ENCODE peak calls at places on chromosomes 13 and 19, in eight cellular contexts. A is SK-N-SH, G is GM12878, W is adipocyte, E is fibroblast of lung, Q is astrocyte, T is mammary epithelial cell, O is MM.1S. J is an unnamed sample.

GRCh38 chr13:72959643-72960042 is 99.2 kb upstream of the KLF5 start:
- DNase-seq in A (no peak), G (no peak), W (peak; percentile 44), E (peak; percentile 8), Q (peak; percentile 36), T (peak; percentile 70), O (no peak), J (no peak)

GRCh38 chr13:20197361-20197834 is 4.7 kb upstream of the GJB2 start:
- DNase-seq in A (peak; percentile 59), G (no peak), W (peak; percentile 58), E (peak; percentile 67), Q (peak; percentile 36), T (peak; percentile 67), O (peak; percentile 42), J (no peak)

GRCh38 chr19:7265963-7266362 is 28.3 kb downstream of the INSR start:
- DNase-seq in A (no peak), G (no peak), W (no peak), E (no peak), Q (no peak), T (no peak), O (no peak), J (no peak)

GRCh38 chr13:31477961-31478360 is 261.4 kb upstream of the RXFP2 start:
- DNase-seq in A (no peak), G (no peak), W (peak; percentile 53), E (peak; percentile 31), Q (peak; percentile 69), T (no peak), O (no peak), J (no peak)

GRCh38 chr19:44648536-44649370 is 5.0 kb downstream of the PVR start:
- DNase-seq in A (no peak), G (no peak), W (peak; percentile 88), E (peak; percentile 82), Q (peak; percentile 33), T (peak; percentile 77), O (no peak), J (no peak)

GRCh38 chr13:61485128-61485765 is 69.6 kb upstream of the PCDH20 start:
- DNase-seq in A (no peak), G (no peak), W (no peak), E (no peak), Q (no peak), T (no peak), O (peak; percentile 6), J (no peak)

GRCh38 chr13:20498129-20498528 is 27.5 kb downstream of the CRYL1 start:
- DNase-seq in A (no peak), G (no peak), W (no peak), E (no peak), Q (no peak), T (no peak), O (no peak), J (no peak)

GRCh38 chr19:18397242-18398202 is at the start of gene LRRC25:
- DNase-seq in A (peak; percentile 63), G (no peak), W (no peak), E (no peak), Q (no peak), T (no peak), O (no peak), J (peak; percentile 83)

GRCh38 chr13:36998624-36999041 is 507 bp downstream of the ALG5 start:
- DNase-seq in A (peak; percentile 57), G (no peak), W (peak; percentile 49), E (no peak), Q (no peak), T (peak; percentile 5), O (peak; percentile 7), J (peak; percentile 69)

GRCh38 chr13:36997716-36998427 is 1.3 kb downstream of the ALG5 start:
- DNase-seq in A (no peak), G (no peak), W (peak; percentile 61), E (no peak), Q (no peak), T (peak; percentile 1), O (no peak), J (no peak)

GRCh38 chr13:36999054-36999927 is at the start of gene ALG5:
- DNase-seq in A (peak; percentile 93), G (peak; percentile 44), W (peak; percentile 97), E (peak; percentile 86), Q (peak; percentile 75), T (peak; percentile 83), O (peak; percentile 79), J (peak; percentile 96)

GRCh38 chr13:37001921-37002250 is 1.3 kb downstream of the EXOSC8 start:
- DNase-seq in A (no peak), G (no peak), W (peak; percentile 9), E (no peak), Q (no peak), T (no peak), O (no peak), J (no peak)
- H3K4me3 ChIP-seq in A (peak overlapping the region; percentile 96), G (peak overlapping the region; percentile 82), W (peak overlapping the region; percentile 99), E (peak overlapping the region; percentile 67), Q (peak overlapping the region; percentile 92), T (peak overlapping the region; percentile 76), O (peak overlapping the region; percentile 79), J (peak overlapping the region; percentile 92)

GRCh38 chr13:48398450-48399095 is 14.3 kb downstream of the LPAR6 start:
- DNase-seq in A (no peak), G (no peak), W (no peak), E (no peak), Q (no peak), T (peak; percentile 23), O (no peak), J (no peak)

GRCh38 chr13:48402325-48402962 is 10.5 kb downstream of the LPAR6 start:
- DNase-seq in A (no peak), G (peak; percentile 30), W (no peak), E (no peak), Q (no peak), T (peak; percentile 17), O (no peak), J (no peak)

GRCh38 chr13:48400820-48401219 is 12.1 kb downstream of the LPAR6 start:
- DNase-seq in A (no peak), G (peak; percentile 25), W (peak; percentile 91), E (peak; percentile 69), Q (peak; percentile 71), T (peak; percentile 91), O (peak; percentile 12), J (no peak)

GRCh38 chr13:48401480-48401879 is 11.4 kb downstream of the LPAR6 start:
- DNase-seq in A (no peak), G (no peak), W (peak; percentile 59), E (no peak), Q (no peak), T (no peak), O (peak; percentile 18), J (no peak)

DNA sequence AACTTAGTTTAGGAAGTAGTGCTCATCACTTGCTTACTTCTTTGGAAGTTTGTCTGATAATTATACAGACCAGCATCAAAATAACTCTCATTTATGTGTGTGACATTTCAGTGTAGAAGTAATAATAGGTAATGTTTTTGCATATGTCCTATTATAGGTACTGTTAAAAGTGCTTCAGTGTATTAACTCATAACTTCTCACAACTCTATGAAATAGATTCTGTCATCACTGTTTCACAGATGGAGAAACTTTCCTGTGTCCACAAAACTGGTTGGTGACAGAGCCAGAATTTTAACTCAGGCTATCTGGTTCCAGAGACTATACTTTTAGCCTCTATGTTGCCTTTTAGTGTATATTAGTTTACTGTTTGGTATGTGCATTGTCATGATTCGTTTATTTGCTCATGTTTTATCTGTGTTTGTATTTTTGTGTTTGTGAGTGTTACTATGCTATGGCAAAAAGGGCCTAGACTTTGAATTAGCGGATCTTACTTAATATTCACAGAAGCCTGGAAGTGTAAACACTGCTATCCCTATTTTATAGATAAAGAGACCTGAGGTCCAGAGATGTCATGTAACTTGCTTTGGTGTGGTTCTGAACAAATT is 12.7 kb downstream of the LPAR6 start:
- DNase-seq in A (no peak), G (no peak), W (peak; percentile 51), E (no peak), Q (no peak), T (peak; percentile 13), O (no peak), J (no peak)
- H3K9ac ChIP-seq in A (no peak overlapping the region), G (no peak overlapping the region), W (peak overlapping the region; percentile 62), E (no peak overlapping the region), Q (peak overlapping the region; percentile 7), T (peak overlapping the region; percentile 11), O (no peak overlapping the region), J (no peak overlapping the region)

GRCh38 chr19:12778020-12778904 is 2.9 kb upstream of the HOOK2 start:
- DNase-seq in A (peak; percentile 76), G (no peak), W (peak; percentile 85), E (peak; percentile 78), Q (peak; percentile 72), T (peak; percentile 79), O (peak; percentile 27), J (peak; percentile 84)

GRCh38 chr19:12782174-12782423 is 6.7 kb upstream of the HOOK2 start:
- DNase-seq in A (no peak), G (no peak), W (no peak), E (no peak), Q (no peak), T (no peak), O (no peak), J (peak; percentile 52)

GRCh38 chr19:12779162-12779993 is 4.0 kb upstream of the HOOK2 start:
- DNase-seq in A (peak; percentile 76), G (no peak), W (peak; percentile 87), E (peak; percentile 93), Q (peak; percentile 77), T (peak; percentile 32), O (no peak), J (peak; percentile 75)

GRCh38 chr19:12777217-12778019 is 2.1 kb upstream of the HOOK2 start:
- DNase-seq in A (peak; percentile 89), G (no peak), W (peak; percentile 95), E (peak; percentile 81), Q (no peak), T (peak; percentile 63), O (peak; percentile 72), J (peak; percentile 94)

DNA sequence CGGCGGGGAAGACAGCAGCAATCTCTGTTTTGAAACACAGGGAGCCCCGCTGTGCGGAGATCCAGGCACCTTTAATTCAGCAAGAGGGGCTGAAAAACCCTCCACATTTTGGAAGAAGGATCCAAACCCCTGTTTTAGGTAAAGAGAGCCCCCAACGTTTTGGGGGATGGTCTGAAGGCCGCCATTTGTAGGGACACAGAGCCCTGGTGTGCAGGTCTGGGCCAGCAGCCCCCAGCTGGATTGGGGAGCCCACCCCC is 3.5 kb upstream of the HOOK2 start:
- DNase-seq in A (no peak), G (no peak), W (no peak), E (no peak), Q (no peak), T (no peak), O (no peak), J (no peak)
- H3K4me3 ChIP-seq in A (no peak overlapping the region), G (peak overlapping the region; percentile 76), W (peak overlapping the region; percentile 83), E (peak overlapping the region; percentile 59), Q (peak overlapping the region; percentile 68), T (peak overlapping the region; percentile 56), O (no peak overlapping the region), J (peak overlapping the region; percentile 82)

GRCh38 chr13:45335397-45336024 is 5.5 kb downstream of the TPT1 start:
- DNase-seq in A (no peak), G (no peak), W (no peak), E (no peak), Q (no peak), T (no peak), O (no peak), J (no peak)

GRCh38 chr13:45336025-45336800 is 4.8 kb downstream of the TPT1 start:
- DNase-seq in A (no peak), G (no peak), W (no peak), E (no peak), Q (no peak), T (no peak), O (no peak), J (peak; percentile 55)

GRCh38 chr13:45333251-45333972 is 7.6 kb downstream of the TPT1 start:
- DNase-seq in A (no peak), G (no peak), W (no peak), E (no peak), Q (no peak), T (no peak), O (no peak), J (no peak)

GRCh38 chr13:45332831-45333219 is 8.2 kb downstream of the TPT1 start:
- DNase-seq in A (no peak), G (no peak), W (no peak), E (no peak), Q (no peak), T (no peak), O (no peak), J (peak; percentile 63)

GRCh38 chr13:45333973-45334922 is 6.7 kb downstream of the TPT1 start:
- DNase-seq in A (no peak), G (no peak), W (no peak), E (no peak), Q (peak; percentile 63), T (peak; percentile 42), O (no peak), J (peak; percentile 64)
- H3K9ac ChIP-seq in A (no peak overlapping the region), G (no peak overlapping the region), W (no peak overlapping the region), E (no peak overlapping the region), Q (no peak overlapping the region), T (no peak overlapping the region), O (no peak overlapping the region), J (no peak overlapping the region)

J was measured in endodermal cell.